ENCODE peak calls at places on chromosomes 7 and 10, in five cellular contexts. One of them, this sample, is unnamed.

GRCh38 chr7:139648941-139649425 is 125.5 kb downstream of the CLEC2L start:
- DNase-seq in cardiac muscle cell: no peak
- DNase-seq in tibial nerve: no peak
- DNase-seq in endodermal cell: no peak
- DNase-seq in effector memory CD4-positive, alpha-beta T cell: no peak
- DNase-seq in this sample: no peak

GRCh38 chr10:11539191-11539868 is 72.1 kb downstream of the USP6NL start:
- DNase-seq in tibial nerve: no peak
- DNase-seq in cardiac muscle cell: no peak
- DNase-seq in endodermal cell: peak
- DNase-seq in effector memory CD4-positive, alpha-beta T cell: no peak
- DNase-seq in this sample: no peak

GRCh38 chr7:101421123-101421522 is 58.4 kb downstream of the COL26A1 start:
- DNase-seq in tibial nerve: no peak
- DNase-seq in endodermal cell: no peak
- DNase-seq in cardiac muscle cell: no peak
- DNase-seq in effector memory CD4-positive, alpha-beta T cell: no peak
- DNase-seq in this sample: no peak

GRCh38 chr10:43981232-43981631 is 332.6 kb upstream of the ZNF32 start:
- DNase-seq in endodermal cell: no peak
- DNase-seq in cardiac muscle cell: no peak
- DNase-seq in effector memory CD4-positive, alpha-beta T cell: no peak
- DNase-seq in tibial nerve: no peak
- DNase-seq in this sample: no peak

GRCh38 chr10:538895-539294 is 150.6 kb downstream of the DIP2C start:
- DNase-seq in tibial nerve: no peak
- DNase-seq in cardiac muscle cell: no peak
- DNase-seq in endodermal cell: no peak
- DNase-seq in effector memory CD4-positive, alpha-beta T cell: no peak
- DNase-seq in this sample: no peak

GRCh38 chr10:114772496-114773196 is 48.9 kb upstream of the FHIP2A start:
- DNase-seq in tibial nerve: no peak
- DNase-seq in effector memory CD4-positive, alpha-beta T cell: no peak
- DNase-seq in endodermal cell: no peak
- DNase-seq in cardiac muscle cell: no peak
- DNase-seq in this sample: no peak

GRCh38 chr10:47190301-47190700 is 109.7 kb upstream of the GDF10 start:
- DNase-seq in cardiac muscle cell: no peak
- DNase-seq in effector memory CD4-positive, alpha-beta T cell: no peak
- DNase-seq in endodermal cell: no peak
- DNase-seq in tibial nerve: no peak
- DNase-seq in this sample: no peak

GRCh38 chr7:87628780-87629569 is 777 bp downstream of the RUNDC3B start:
- DNase-seq in endodermal cell: peak
- DNase-seq in cardiac muscle cell: peak
- DNase-seq in tibial nerve: no peak
- DNase-seq in effector memory CD4-positive, alpha-beta T cell: peak
- DNase-seq in this sample: peak

GRCh38 chr10:15393417-15393816 is 22.3 kb upstream of the FAM171A1 start:
- DNase-seq in tibial nerve: no peak
- DNase-seq in cardiac muscle cell: no peak
- DNase-seq in effector memory CD4-positive, alpha-beta T cell: no peak
- DNase-seq in endodermal cell: no peak
- DNase-seq in this sample: no peak

GRCh38 chr7:101943889-101944605 is 126.6 kb downstream of the CUX1 start:
- DNase-seq in effector memory CD4-positive, alpha-beta T cell: no peak
- DNase-seq in cardiac muscle cell: no peak
- DNase-seq in tibial nerve: no peak
- DNase-seq in endodermal cell: no peak
- DNase-seq in this sample: no peak

GRCh38 chr10:117346574-117346973 is 28.7 kb downstream of the PDZD8 start:
- DNase-seq in tibial nerve: no peak
- DNase-seq in cardiac muscle cell: no peak
- DNase-seq in effector memory CD4-positive, alpha-beta T cell: no peak
- DNase-seq in endodermal cell: peak
- DNase-seq in this sample: no peak

GRCh38 chr10:320787-321186 is 185.5 kb downstream of the ZMYND11 start:
- DNase-seq in tibial nerve: no peak
- DNase-seq in endodermal cell: no peak
- DNase-seq in effector memory CD4-positive, alpha-beta T cell: no peak
- DNase-seq in cardiac muscle cell: no peak
- DNase-seq in this sample: no peak

GRCh38 chr7:157444011-157444842 is 107.4 kb downstream of the DNAJB6 start:
- DNase-seq in effector memory CD4-positive, alpha-beta T cell: no peak
- DNase-seq in endodermal cell: no peak
- DNase-seq in cardiac muscle cell: no peak
- DNase-seq in tibial nerve: no peak
- DNase-seq in this sample: no peak

GRCh38 chr10:95289003-95289920 is 1.5 kb downstream of the PDLIM1 start:
- DNase-seq in effector memory CD4-positive, alpha-beta T cell: no peak
- DNase-seq in cardiac muscle cell: no peak
- DNase-seq in endodermal cell: peak
- DNase-seq in tibial nerve: no peak
- DNase-seq in this sample: no peak

GRCh38 chr10:451021-451471 is 238.4 kb downstream of the DIP2C start:
- DNase-seq in tibial nerve: no peak
- DNase-seq in effector memory CD4-positive, alpha-beta T cell: peak
- DNase-seq in endodermal cell: no peak
- DNase-seq in cardiac muscle cell: no peak
- DNase-seq in this sample: no peak

GRCh38 chr10:102555781-102556328 is 52.1 kb downstream of the SUFU start:
- DNase-seq in tibial nerve: no peak
- DNase-seq in effector memory CD4-positive, alpha-beta T cell: no peak
- DNase-seq in endodermal cell: no peak
- DNase-seq in cardiac muscle cell: no peak
- DNase-seq in this sample: peak

GRCh38 chr10:121865554-121865953 is 62.3 kb downstream of the ATE1 start:
- DNase-seq in effector memory CD4-positive, alpha-beta T cell: no peak
- DNase-seq in cardiac muscle cell: no peak
- DNase-seq in endodermal cell: no peak
- DNase-seq in tibial nerve: no peak
- DNase-seq in this sample: no peak

GRCh38 chr7:50142421-50143113 is 49.5 kb upstream of the ZPBP start:
- DNase-seq in endodermal cell: no peak
- DNase-seq in cardiac muscle cell: peak
- DNase-seq in effector memory CD4-positive, alpha-beta T cell: no peak
- DNase-seq in tibial nerve: no peak
- DNase-seq in this sample: no peak

GRCh38 chr7:143408686-143409551 is at the start of gene EPHA1:
- DNase-seq in effector memory CD4-positive, alpha-beta T cell: peak
- DNase-seq in cardiac muscle cell: no peak
- DNase-seq in tibial nerve: no peak
- DNase-seq in endodermal cell: peak
- DNase-seq in this sample: no peak

GRCh38 chr10:10327934-10328333 is 689.7 kb upstream of the CELF2 start:
- DNase-seq in tibial nerve: no peak
- DNase-seq in effector memory CD4-positive, alpha-beta T cell: no peak
- DNase-seq in cardiac muscle cell: no peak
- DNase-seq in endodermal cell: no peak
- DNase-seq in this sample: no peak

GRCh38 chr10:75397571-75397921 is 4.0 kb downstream of the ZNF503 start:
- DNase-seq in tibial nerve: no peak
- DNase-seq in effector memory CD4-positive, alpha-beta T cell: no peak
- DNase-seq in cardiac muscle cell: peak
- DNase-seq in endodermal cell: no peak
- DNase-seq in this sample: no peak

GRCh38 chr10:62457598-62457997 is 83.4 kb downstream of the ZNF365 start:
- DNase-seq in endodermal cell: no peak
- DNase-seq in cardiac muscle cell: no peak
- DNase-seq in tibial nerve: no peak
- DNase-seq in effector memory CD4-positive, alpha-beta T cell: no peak
- DNase-seq in this sample: no peak
- H3K27ac ChIP-seq in endodermal cell: no peak
- H3K27ac ChIP-seq in cardiac muscle cell: no peak
- H3K27ac ChIP-seq in tibial nerve: no peak
- H3K27ac ChIP-seq in effector memory CD4-positive, alpha-beta T cell: no peak
- H3K27ac ChIP-seq in this sample: no peak

GRCh38 chr7:47669178-47669878 is 87.4 kb upstream of the TNS3 start:
- DNase-seq in cardiac muscle cell: no peak
- DNase-seq in tibial nerve: peak
- DNase-seq in endodermal cell: no peak
- DNase-seq in effector memory CD4-positive, alpha-beta T cell: no peak
- DNase-seq in this sample: no peak

GRCh38 chr7:47663841-47664240 is 81.9 kb upstream of the TNS3 start:
- DNase-seq in effector memory CD4-positive, alpha-beta T cell: no peak
- DNase-seq in cardiac muscle cell: no peak
- DNase-seq in endodermal cell: no peak
- DNase-seq in tibial nerve: no peak
- DNase-seq in this sample: no peak

GRCh38 chr7:47663239-47663638 is 81.3 kb upstream of the TNS3 start:
- DNase-seq in endodermal cell: no peak
- DNase-seq in effector memory CD4-positive, alpha-beta T cell: no peak
- DNase-seq in cardiac muscle cell: no peak
- DNase-seq in tibial nerve: no peak
- DNase-seq in this sample: no peak

GRCh38 chr7:47664650-47665049 is 82.7 kb upstream of the TNS3 start:
- DNase-seq in effector memory CD4-positive, alpha-beta T cell: no peak
- DNase-seq in tibial nerve: no peak
- DNase-seq in endodermal cell: no peak
- DNase-seq in cardiac muscle cell: no peak
- DNase-seq in this sample: no peak

GRCh38 chr7:47666164-47666862 is 84.4 kb upstream of the TNS3 start:
- DNase-seq in tibial nerve: no peak
- DNase-seq in cardiac muscle cell: no peak
- DNase-seq in effector memory CD4-positive, alpha-beta T cell: no peak
- DNase-seq in endodermal cell: no peak
- DNase-seq in this sample: no peak
- H3K27ac ChIP-seq in tibial nerve: no peak
- H3K27ac ChIP-seq in cardiac muscle cell: no peak
- H3K27ac ChIP-seq in effector memory CD4-positive, alpha-beta T cell: no peak
- H3K27ac ChIP-seq in endodermal cell: no peak
- H3K27ac ChIP-seq in this sample: no peak

GRCh38 chr7:69608049-69608448 is 9.8 kb downstream of the AUTS2 start:
- DNase-seq in tibial nerve: no peak
- DNase-seq in cardiac muscle cell: no peak
- DNase-seq in endodermal cell: no peak
- DNase-seq in effector memory CD4-positive, alpha-beta T cell: no peak
- DNase-seq in this sample: no peak
- H3K27ac ChIP-seq in tibial nerve: no peak
- H3K27ac ChIP-seq in cardiac muscle cell: no peak
- H3K27ac ChIP-seq in endodermal cell: no peak
- H3K27ac ChIP-seq in effector memory CD4-positive, alpha-beta T cell: no peak
- H3K27ac ChIP-seq in this sample: no peak

GRCh38 chr10:34098817-34099567 is 716.1 kb downstream of the PARD3 start:
- DNase-seq in tibial nerve: no peak
- DNase-seq in cardiac muscle cell: no peak
- DNase-seq in endodermal cell: no peak
- DNase-seq in effector memory CD4-positive, alpha-beta T cell: no peak
- DNase-seq in this sample: no peak

GRCh38 chr10:34102917-34103506 is 712.1 kb downstream of the PARD3 start:
- DNase-seq in cardiac muscle cell: no peak
- DNase-seq in endodermal cell: no peak
- DNase-seq in effector memory CD4-positive, alpha-beta T cell: no peak
- DNase-seq in tibial nerve: peak
- DNase-seq in this sample: no peak

GRCh38 chr10:34097682-34098081 is 717.4 kb downstream of the PARD3 start:
- DNase-seq in tibial nerve: no peak
- DNase-seq in effector memory CD4-positive, alpha-beta T cell: no peak
- DNase-seq in cardiac muscle cell: no peak
- DNase-seq in endodermal cell: no peak
- DNase-seq in this sample: no peak

GRCh38 chr10:34102237-34102673 is 712.8 kb downstream of the PARD3 start:
- DNase-seq in effector memory CD4-positive, alpha-beta T cell: no peak
- DNase-seq in endodermal cell: no peak
- DNase-seq in tibial nerve: peak
- DNase-seq in cardiac muscle cell: no peak
- DNase-seq in this sample: no peak

DNA sequence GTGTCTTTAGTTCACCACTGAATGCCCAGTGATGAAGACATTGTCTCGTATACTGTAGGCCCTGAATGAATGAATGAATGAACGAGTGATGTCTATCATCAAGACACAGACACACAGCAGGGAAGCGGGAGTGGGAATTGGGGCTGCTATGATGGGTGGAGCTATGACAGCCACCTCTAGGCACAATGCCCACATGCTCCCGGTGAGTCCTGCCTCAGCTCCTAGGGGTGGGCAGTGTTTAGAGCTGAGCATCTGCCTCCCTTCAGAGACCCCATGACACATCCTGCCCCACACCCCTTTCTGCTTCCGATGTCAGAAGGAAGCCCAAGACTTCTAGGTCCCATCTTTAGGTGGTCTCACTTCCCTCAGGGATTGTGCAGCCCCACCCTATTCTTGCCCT is 714.1 kb downstream of the PARD3 start:
- DNase-seq in cardiac muscle cell: no peak
- DNase-seq in effector memory CD4-positive, alpha-beta T cell: no peak
- DNase-seq in endodermal cell: no peak
- DNase-seq in tibial nerve: no peak
- DNase-seq in this sample: no peak
- H3K27ac ChIP-seq in cardiac muscle cell: no peak
- H3K27ac ChIP-seq in effector memory CD4-positive, alpha-beta T cell: no peak
- H3K27ac ChIP-seq in endodermal cell: no peak
- H3K27ac ChIP-seq in tibial nerve: peak
- H3K27ac ChIP-seq in this sample: no peak

GRCh38 chr10:60096761-60097513 is 190.6 kb upstream of the CCDC6 start:
- DNase-seq in cardiac muscle cell: no peak
- DNase-seq in tibial nerve: no peak
- DNase-seq in endodermal cell: no peak
- DNase-seq in effector memory CD4-positive, alpha-beta T cell: no peak
- DNase-seq in this sample: no peak
- H3K27ac ChIP-seq in cardiac muscle cell: no peak
- H3K27ac ChIP-seq in tibial nerve: no peak
- H3K27ac ChIP-seq in endodermal cell: no peak
- H3K27ac ChIP-seq in effector memory CD4-positive, alpha-beta T cell: no peak
- H3K27ac ChIP-seq in this sample: no peak

DNA sequence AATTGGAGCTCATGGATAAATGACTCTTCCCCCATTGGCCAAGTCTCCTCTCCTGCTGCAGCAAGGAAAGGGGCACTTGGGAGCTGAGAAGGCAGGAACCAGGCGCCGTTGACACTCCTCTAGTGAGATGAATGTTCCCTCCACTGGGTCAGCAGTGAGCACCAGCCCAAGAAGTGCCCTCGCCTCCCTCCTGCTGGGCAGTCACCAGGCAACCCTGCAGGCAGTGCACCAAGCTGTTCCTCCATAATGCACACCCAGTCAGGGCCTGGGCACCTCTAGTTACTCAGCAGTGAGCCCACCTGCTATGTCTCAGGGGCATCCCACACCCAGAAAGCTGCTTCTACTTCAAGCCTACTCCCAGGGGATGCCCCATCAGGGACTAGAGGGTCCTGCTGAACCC is 84.3 kb downstream of the KCNMA1 start:
- DNase-seq in tibial nerve: no peak
- DNase-seq in endodermal cell: no peak
- DNase-seq in effector memory CD4-positive, alpha-beta T cell: no peak
- DNase-seq in cardiac muscle cell: no peak
- DNase-seq in this sample: no peak
- H3K27ac ChIP-seq in tibial nerve: peak
- H3K27ac ChIP-seq in endodermal cell: no peak
- H3K27ac ChIP-seq in effector memory CD4-positive, alpha-beta T cell: no peak
- H3K27ac ChIP-seq in cardiac muscle cell: no peak
- H3K27ac ChIP-seq in this sample: peak

GRCh38 chr7:16636533-16637173 is 8.9 kb downstream of the ANKMY2 start:
- DNase-seq in effector memory CD4-positive, alpha-beta T cell: no peak
- DNase-seq in cardiac muscle cell: no peak
- DNase-seq in tibial nerve: no peak
- DNase-seq in endodermal cell: no peak
- DNase-seq in this sample: no peak
- H3K27ac ChIP-seq in effector memory CD4-positive, alpha-beta T cell: no peak
- H3K27ac ChIP-seq in cardiac muscle cell: peak
- H3K27ac ChIP-seq in tibial nerve: peak
- H3K27ac ChIP-seq in endodermal cell: no peak
- H3K27ac ChIP-seq in this sample: no peak